ENCODE peak calls at places on chromosomes 7 and 10, in seven cellular contexts. U, A, D, B, O, I and W are unnamed samples.
A peak's percentile ranks its signal among the peaks of the same experiment; 100 is the strongest.

GRCh38 chr7:25537678-25538375 is 309.5 kb upstream of the NPVF start:
- DNase-seq in D (no peak), I (no peak), A (no peak), B (no peak), U (no peak), O (no peak), W (no peak)

GRCh38 chr7:142854505-142855400 is at the start of gene EPHB6:
- DNase-seq in D (peak; percentile 88), A (peak; percentile 50), O (no peak), B (no peak), U (peak; percentile 15), I (peak; percentile 44), W (no peak)

GRCh38 chr10:112336556-112337201 is 37.2 kb upstream of the ACSL5 start:
- DNase-seq in A (no peak), I (no peak), D (no peak), O (no peak), B (no peak), U (no peak), W (no peak)

GRCh38 chr7:129519464-129519863 is 17.1 kb downstream of the SMKR1 start:
- DNase-seq in D (no peak), I (no peak), O (no peak), U (no peak), A (no peak), B (no peak), W (no peak)

GRCh38 chr7:112995091-112995824 is 91.4 kb downstream of the GPR85 start:
- DNase-seq in U (peak; percentile 73), O (no peak), A (no peak), I (no peak), B (no peak), D (peak; percentile 41), W (no peak)

GRCh38 chr7:3154881-3155494 is 111.3 kb upstream of the CARD11 start:
- DNase-seq in I (peak; percentile 45), U (peak; percentile 48), O (peak; percentile 29), D (no peak), A (peak; percentile 53), B (no peak), W (no peak)

GRCh38 chr10:93438796-93439253 is 43.3 kb downstream of the MYOF start:
- DNase-seq in U (no peak), I (no peak), O (no peak), D (no peak), B (no peak), A (no peak), W (no peak)

GRCh38 chr7:698515-699259 is 27.8 kb upstream of the DNAAF5 start:
- DNase-seq in O (no peak), D (no peak), I (no peak), A (no peak), U (no peak), B (no peak), W (no peak)

GRCh38 chr10:132449826-132450211 is 52.8 kb downstream of the PWWP2B start:
- DNase-seq in B (no peak), O (no peak), A (no peak), D (peak; percentile 37), U (no peak), I (no peak), W (no peak)

GRCh38 chr7:148472406-148472805 is 118.2 kb upstream of the C7orf33 start:
- DNase-seq in D (no peak), A (no peak), I (no peak), O (no peak), B (no peak), U (no peak), W (no peak)

GRCh38 chr7:157518514-157519175 is 181.8 kb downstream of the DNAJB6 start:
- DNase-seq in A (no peak), I (no peak), D (peak; percentile 24), U (no peak), O (no peak), B (no peak), W (no peak)

GRCh38 chr7:19707240-19707639 is 1.6 kb downstream of the POLR1F start:
- DNase-seq in D (no peak), A (no peak), B (no peak), I (no peak), U (peak; percentile 15), O (no peak), W (no peak)

GRCh38 chr7:142352543-142352942 is 94.7 kb upstream of the PRSS58 start:
- DNase-seq in O (no peak), U (peak; percentile 22), A (no peak), D (no peak), I (no peak), B (no peak), W (no peak)

GRCh38 chr10:132870426-132870825 is 71.9 kb downstream of the CFAP46 start:
- DNase-seq in B (no peak), D (peak; percentile 20), A (no peak), I (no peak), O (no peak), U (no peak), W (no peak)

GRCh38 chr7:8115547-8116402 is 146.2 kb downstream of the ICA1 start:
- DNase-seq in B (no peak), D (no peak), A (no peak), I (peak; percentile 56), U (no peak), O (no peak), W (no peak)

GRCh38 chr7:27201231-27202017 is 1.5 kb upstream of the HOXA13 start:
- DNase-seq in D (no peak), O (no peak), U (no peak), A (no peak), B (no peak), I (no peak), W (no peak)

GRCh38 chr7:100065452-100066186 is 15.9 kb downstream of the ZNF3 start:
- DNase-seq in I (no peak), D (no peak), A (no peak), O (no peak), U (peak; percentile 70), B (no peak), W (no peak)

GRCh38 chr7:35831208-35831607 is 30.4 kb downstream of the SEPTIN7 start:
- DNase-seq in A (no peak), B (no peak), I (no peak), U (peak; percentile 50), O (no peak), D (no peak), W (peak; percentile 8)

GRCh38 chr10:69891057-69891617 is 89.4 kb downstream of the COL13A1 start:
- DNase-seq in D (no peak), O (no peak), A (no peak), I (no peak), B (no peak), U (no peak), W (no peak)

GRCh38 chr7:124874644-124875163 is 54.9 kb downstream of the POT1 start:
- DNase-seq in A (no peak), I (no peak), U (no peak), B (no peak), D (no peak), O (no peak), W (no peak)

GRCh38 chr7:73831656-73832579 is 1.1 kb downstream of the CLDN4 start:
- DNase-seq in O (no peak), A (no peak), B (no peak), U (no peak), D (no peak), I (no peak), W (no peak)

GRCh38 chr10:8365935-8366911 is 311.7 kb downstream of the GATA3 start:
- DNase-seq in A (peak; percentile 46), B (no peak), U (peak; percentile 81), D (no peak), I (no peak), O (peak; percentile 49), W (peak; percentile 20)

GRCh38 chr10:86178401-86179142 is 188.0 kb downstream of the GRID1 start:
- DNase-seq in I (peak; percentile 7), D (no peak), B (no peak), A (no peak), U (no peak), O (no peak), W (no peak)

GRCh38 chr7:28685291-28685659 is 272.9 kb downstream of the TRIL start:
- DNase-seq in I (no peak), B (peak; percentile 58), O (no peak), A (no peak), D (peak; percentile 47), U (no peak), W (no peak)

GRCh38 chr10:119634219-119634544 is 17.0 kb upstream of the BAG3 start:
- DNase-seq in B (no peak), A (no peak), D (peak; percentile 52), U (no peak), O (no peak), I (no peak), W (no peak)

GRCh38 chr7:131190581-131190980 is 137.1 kb upstream of the MKLN1 start:
- DNase-seq in B (no peak), D (no peak), I (no peak), A (no peak), O (no peak), U (no peak), W (no peak)

GRCh38 chr10:72086466-72087391 is 1.6 kb downstream of the SPOCK2 start:
- DNase-seq in A (peak; percentile 66), B (no peak), U (peak; percentile 19), I (no peak), D (peak; percentile 71), O (peak; percentile 27), W (no peak)

GRCh38 chr10:78688945-78689935 is 379.5 kb upstream of the ZMIZ1 start:
- DNase-seq in A (no peak), O (no peak), I (no peak), U (no peak), D (peak; percentile 47), B (no peak), W (no peak)

GRCh38 chr7:47627580-47628283 is 45.8 kb upstream of the TNS3 start:
- DNase-seq in A (no peak), D (no peak), U (no peak), I (no peak), B (no peak), O (no peak), W (no peak)

GRCh38 chr7:74206589-74207120 is 3.2 kb upstream of the LAT2 start:
- DNase-seq in O (peak; percentile 69), U (peak; percentile 57), I (peak; percentile 61), A (peak; percentile 63), D (peak; percentile 93), B (peak; percentile 48), W (no peak)

GRCh38 chr7:151936207-151936606 is 20.0 kb upstream of the GALNTL5 start:
- DNase-seq in A (no peak), I (peak; percentile 35), U (no peak), O (no peak), D (no peak), B (no peak), W (no peak)

GRCh38 chr7:23863209-23863798 is 153.3 kb downstream of the STK31 start:
- DNase-seq in I (no peak), O (no peak), B (no peak), A (no peak), D (no peak), U (peak; percentile 17), W (peak; percentile 26)

GRCh38 chr7:22481726-22482125 is 18.3 kb downstream of the STEAP1B start:
- DNase-seq in O (no peak), I (peak; percentile 5), D (no peak), A (no peak), U (no peak), B (no peak), W (no peak)

GRCh38 chr10:43409385-43410109 is 561 bp upstream of the HNRNPF start:
- DNase-seq in U (no peak), D (peak; percentile 75), I (no peak), O (peak; percentile 50), A (peak; percentile 67), B (no peak), W (no peak)